ENCODE peak calls at places on chromosomes 2 and 18, in six cellular contexts. T, H, J, Q, W and O are unnamed samples.

GRCh38 chr2:118642501-118642900 is 204.9 kb downstream of the EN1 start:
- DNase-seq in J (no peak), H (no peak), T (no peak), W (no peak), Q (no peak), O (no peak)

GRCh38 chr2:9737053-9737875 is 106.0 kb upstream of the TAF1B start:
- DNase-seq in J (peak), W (no peak), H (no peak), Q (no peak), T (no peak), O (no peak)

GRCh38 chr2:159801925-159802324 is 3.9 kb upstream of the CD302 start:
- DNase-seq in J (no peak), T (no peak), W (no peak), Q (no peak), H (no peak), O (no peak)

GRCh38 chr2:149492923-149493322 is 94.7 kb downstream of the MMADHC start:
- DNase-seq in J (no peak), W (no peak), T (no peak), H (no peak), Q (no peak), O (no peak)

GRCh38 chr2:70425682-70426301 is 123.9 kb upstream of the FAM136A start:
- DNase-seq in Q (no peak), J (no peak), W (no peak), T (no peak), H (no peak), O (no peak)

GRCh38 chr2:74766780-74767179 is 67.1 kb upstream of the HK2 start:
- DNase-seq in W (no peak), H (no peak), J (no peak), T (no peak), Q (no peak), O (no peak)

GRCh38 chr2:163664610-163665009 is 71.2 kb downstream of the FIGN start:
- DNase-seq in W (no peak), H (no peak), Q (no peak), T (no peak), J (no peak), O (no peak)

GRCh38 chr2:229553091-229553490 is 161.3 kb downstream of the DNER start:
- DNase-seq in W (no peak), T (no peak), J (no peak), H (no peak), Q (no peak), O (no peak)

GRCh38 chr2:156455366-156455975 is 19.3 kb downstream of the GPD2 start:
- DNase-seq in Q (no peak), W (no peak), H (no peak), T (no peak), J (no peak), O (no peak)

GRCh38 chr2:70901235-70902066 is 34.2 kb upstream of the ATP6V1B1 start:
- DNase-seq in J (peak), W (no peak), T (no peak), H (no peak), Q (no peak), O (peak)

GRCh38 chr2:101464841-101465240 is 10.1 kb downstream of the RFX8 start:
- DNase-seq in T (no peak), W (no peak), J (no peak), Q (no peak), H (no peak), O (no peak)

GRCh38 chr2:148122788-148123187 is 101.9 kb downstream of the MBD5 start:
- DNase-seq in H (no peak), J (no peak), T (no peak), Q (no peak), W (no peak), O (no peak)

GRCh38 chr2:70790079-70790963 is at the start of gene FIGLA:
- DNase-seq in W (no peak), H (no peak), J (no peak), T (no peak), Q (no peak), O (no peak)

GRCh38 chr2:121049141-121049540 is 235.9 kb downstream of the TFCP2L1 start:
- DNase-seq in H (no peak), W (no peak), T (no peak), J (no peak), Q (no peak), O (no peak)

GRCh38 chr2:30927561-30928075 is 120.4 kb upstream of the CAPN13 start:
- DNase-seq in W (no peak), H (no peak), J (no peak), Q (no peak), T (no peak), O (no peak)

GRCh38 chr2:96236882-96237281 is 28.3 kb upstream of the STARD7 start:
- DNase-seq in J (no peak), W (no peak), Q (no peak), H (no peak), T (no peak), O (no peak)

GRCh38 chr2:241771286-241772062 is 5.1 kb upstream of the GAL3ST2 start:
- DNase-seq in H (peak), T (no peak), J (no peak), W (no peak), Q (no peak), O (no peak)

GRCh38 chr18:60022671-60023276 is 123.0 kb downstream of the PMAIP1 start:
- DNase-seq in J (no peak), H (no peak), W (no peak), Q (no peak), T (no peak), O (no peak)

GRCh38 chr2:68732036-68732435 is 2.6 kb upstream of the ARHGAP25 start:
- DNase-seq in H (no peak), J (no peak), T (no peak), W (no peak), Q (no peak), O (no peak)

GRCh38 chr2:201858781-201859180 is 52.4 kb downstream of the CDK15 start:
- DNase-seq in T (no peak), Q (no peak), W (no peak), H (no peak), J (no peak), O (no peak)

GRCh38 chr2:223723954-223724411 is 113.4 kb downstream of the AP1S3 start:
- DNase-seq in Q (no peak), J (peak), W (no peak), H (no peak), T (no peak), O (no peak)

GRCh38 chr2:10879624-10880585 is 31.8 kb upstream of the KCNF1 start:
- DNase-seq in T (no peak), W (no peak), Q (no peak), J (no peak), H (no peak), O (peak)

GRCh38 chr2:114754907-114755563 is 312.6 kb downstream of the DPP10 start:
- DNase-seq in Q (no peak), W (no peak), T (no peak), H (no peak), J (no peak), O (no peak)

GRCh38 chr18:77106331-77106730 is 26.3 kb downstream of the MBP start:
- DNase-seq in T (peak), J (no peak), Q (peak), H (no peak), W (no peak), O (no peak)

GRCh38 chr2:50613161-50613560 is 418.8 kb downstream of the NRXN1 start:
- DNase-seq in H (no peak), J (no peak), W (no peak), Q (no peak), T (no peak), O (no peak)

GRCh38 chr2:196239622-196240587 is 68.5 kb upstream of the STK17B start:
- DNase-seq in H (peak), Q (no peak), W (peak), T (peak), J (peak), O (no peak)

GRCh38 chr2:46481541-46482193 is 2.3 kb downstream of the TMEM247 start:
- DNase-seq in W (no peak), T (no peak), Q (no peak), J (no peak), H (no peak), O (no peak)

GRCh38 chr2:21633531-21634310 is 510.0 kb downstream of the TDRD15 start:
- DNase-seq in H (no peak), T (no peak), Q (no peak), J (no peak), W (no peak), O (no peak)

GRCh38 chr2:165720526-165720925 is 73.5 kb downstream of the GALNT3 start:
- DNase-seq in T (no peak), Q (no peak), W (no peak), J (no peak), H (no peak), O (no peak)

GRCh38 chr2:130377491-130377890 is 21.6 kb downstream of the PTPN18 start:
- DNase-seq in T (no peak), J (no peak), Q (no peak), H (no peak), W (no peak), O (no peak)

GRCh38 chr2:233032551-233033320 is at the start of gene NEU2:
- DNase-seq in H (no peak), J (no peak), W (no peak), Q (no peak), T (no peak), O (no peak)

GRCh38 chr2:155356250-155356649 is 657.8 kb downstream of the KCNJ3 start:
- DNase-seq in W (no peak), T (no peak), H (no peak), Q (no peak), J (no peak), O (no peak)

GRCh38 chr18:69400253-69400975 is at the start of gene DOK6:
- DNase-seq in Q (no peak), W (peak), J (peak), T (no peak), H (peak), O (peak)

GRCh38 chr2:176140130-176140519 is 10.6 kb downstream of the HOXD8 start:
- DNase-seq in J (no peak), H (no peak), T (no peak), Q (no peak), W (no peak), O (no peak)

GRCh38 chr18:44715841-44716240 is 35.2 kb downstream of the SETBP1 start:
- DNase-seq in Q (no peak), H (no peak), W (no peak), T (no peak), J (no peak), O (no peak)

GRCh38 chr2:26977012-26977411 is 6.6 kb downstream of the MAPRE3 start:
- DNase-seq in T (no peak), Q (no peak), W (no peak), J (no peak), H (no peak), O (no peak)

GRCh38 chr18:61972389-61973264 is 79.8 kb upstream of the RNF152 start:
- DNase-seq in H (no peak), J (no peak), T (no peak), W (no peak), Q (no peak), O (no peak)

GRCh38 chr2:109128466-109129355 is at the start of gene SH3RF3:
- DNase-seq in J (peak), W (peak), Q (no peak), H (peak), T (no peak), O (no peak)

GRCh38 chr2:214497489-214497888 is 86.6 kb downstream of the VWC2L start:
- DNase-seq in H (no peak), T (no peak), J (no peak), Q (no peak), W (no peak), O (no peak)